ENCODE peak calls at places on chromosomes 4 and X, in seven cellular contexts. One of them, this sample, is unnamed.

GRCh38 chr4:16585053-16585452 is 313.4 kb downstream of the LDB2 start:
- DNase-seq in stimulated activated naive B cell treated with anti-CD40 and anti-IgM and Interleukin-4, amounts not matched to agents 10 μg/mL and 1 μg/mL and 100 μg/mL, for 72 hours: no peak
- DNase-seq in kidney tubule cell: no peak
- DNase-seq in adipocyte: no peak
- DNase-seq in C1 segment of cervical spinal cord: no peak
- DNase-seq in CD4-positive, alpha-beta T cell: no peak
- DNase-seq in activated gamma-delta T cell treated with Interleukin-2 at 50 U/mL for 16 hours: no peak
- DNase-seq in this sample: no peak

GRCh38 chrX:16999275-16999674 is 52.8 kb downstream of the REPS2 start:
- DNase-seq in stimulated activated naive B cell treated with anti-CD40 and anti-IgM and Interleukin-4, amounts not matched to agents 10 μg/mL and 1 μg/mL and 100 μg/mL, for 72 hours: no peak
- DNase-seq in kidney tubule cell: no peak
- DNase-seq in adipocyte: no peak
- DNase-seq in C1 segment of cervical spinal cord: no peak
- DNase-seq in CD4-positive, alpha-beta T cell: no peak
- DNase-seq in activated gamma-delta T cell treated with Interleukin-2 at 50 U/mL for 16 hours: no peak
- DNase-seq in this sample: no peak

GRCh38 chr4:73922766-73923630 is 53.8 kb downstream of the CXCL1 start:
- DNase-seq in stimulated activated naive B cell treated with anti-CD40 and anti-IgM and Interleukin-4, amounts not matched to agents 10 μg/mL and 1 μg/mL and 100 μg/mL, for 72 hours: no peak
- DNase-seq in kidney tubule cell: peak; percentile 50
- DNase-seq in adipocyte: peak; percentile 81
- DNase-seq in C1 segment of cervical spinal cord: no peak
- DNase-seq in CD4-positive, alpha-beta T cell: no peak
- DNase-seq in activated gamma-delta T cell treated with Interleukin-2 at 50 U/mL for 16 hours: no peak
- DNase-seq in this sample: no peak

GRCh38 chr4:163663454-163664225 is 169.2 kb downstream of the TMA16 start:
- DNase-seq in stimulated activated naive B cell treated with anti-CD40 and anti-IgM and Interleukin-4, amounts not matched to agents 10 μg/mL and 1 μg/mL and 100 μg/mL, for 72 hours: no peak
- DNase-seq in kidney tubule cell: no peak
- DNase-seq in adipocyte: no peak
- DNase-seq in C1 segment of cervical spinal cord: no peak
- DNase-seq in CD4-positive, alpha-beta T cell: no peak
- DNase-seq in activated gamma-delta T cell treated with Interleukin-2 at 50 U/mL for 16 hours: no peak
- DNase-seq in this sample: no peak

GRCh38 chr4:166143227-166143626 is 270.2 kb downstream of the TLL1 start:
- DNase-seq in stimulated activated naive B cell treated with anti-CD40 and anti-IgM and Interleukin-4, amounts not matched to agents 10 μg/mL and 1 μg/mL and 100 μg/mL, for 72 hours: no peak
- DNase-seq in kidney tubule cell: no peak
- DNase-seq in adipocyte: no peak
- DNase-seq in C1 segment of cervical spinal cord: no peak
- DNase-seq in CD4-positive, alpha-beta T cell: no peak
- DNase-seq in activated gamma-delta T cell treated with Interleukin-2 at 50 U/mL for 16 hours: no peak
- DNase-seq in this sample: no peak

GRCh38 chr4:2244947-2245786 is 3.2 kb upstream of the HAUS3 start:
- DNase-seq in stimulated activated naive B cell treated with anti-CD40 and anti-IgM and Interleukin-4, amounts not matched to agents 10 μg/mL and 1 μg/mL and 100 μg/mL, for 72 hours: no peak
- DNase-seq in kidney tubule cell: no peak
- DNase-seq in adipocyte: no peak
- DNase-seq in C1 segment of cervical spinal cord: no peak
- DNase-seq in CD4-positive, alpha-beta T cell: no peak
- DNase-seq in activated gamma-delta T cell treated with Interleukin-2 at 50 U/mL for 16 hours: no peak
- DNase-seq in this sample: peak; percentile 50

GRCh38 chr4:120018786-120019185 is 47.9 kb downstream of the MAD2L1 start:
- DNase-seq in stimulated activated naive B cell treated with anti-CD40 and anti-IgM and Interleukin-4, amounts not matched to agents 10 μg/mL and 1 μg/mL and 100 μg/mL, for 72 hours: no peak
- DNase-seq in kidney tubule cell: no peak
- DNase-seq in adipocyte: no peak
- DNase-seq in C1 segment of cervical spinal cord: no peak
- DNase-seq in CD4-positive, alpha-beta T cell: no peak
- DNase-seq in activated gamma-delta T cell treated with Interleukin-2 at 50 U/mL for 16 hours: no peak
- DNase-seq in this sample: no peak

GRCh38 chr4:36208884-36209473 is 35.3 kb downstream of the ARAP2 start:
- DNase-seq in stimulated activated naive B cell treated with anti-CD40 and anti-IgM and Interleukin-4, amounts not matched to agents 10 μg/mL and 1 μg/mL and 100 μg/mL, for 72 hours: no peak
- DNase-seq in kidney tubule cell: no peak
- DNase-seq in adipocyte: no peak
- DNase-seq in C1 segment of cervical spinal cord: no peak
- DNase-seq in CD4-positive, alpha-beta T cell: peak; percentile 22
- DNase-seq in activated gamma-delta T cell treated with Interleukin-2 at 50 U/mL for 16 hours: peak; percentile 51
- DNase-seq in this sample: no peak

GRCh38 chrX:103177561-103177960 is 37.3 kb upstream of the BEX4 start:
- DNase-seq in stimulated activated naive B cell treated with anti-CD40 and anti-IgM and Interleukin-4, amounts not matched to agents 10 μg/mL and 1 μg/mL and 100 μg/mL, for 72 hours: no peak
- DNase-seq in kidney tubule cell: no peak
- DNase-seq in adipocyte: no peak
- DNase-seq in C1 segment of cervical spinal cord: no peak
- DNase-seq in CD4-positive, alpha-beta T cell: no peak
- DNase-seq in activated gamma-delta T cell treated with Interleukin-2 at 50 U/mL for 16 hours: no peak
- DNase-seq in this sample: no peak

GRCh38 chrX:140572724-140573123 is 67.9 kb upstream of the SOX3 start:
- DNase-seq in stimulated activated naive B cell treated with anti-CD40 and anti-IgM and Interleukin-4, amounts not matched to agents 10 μg/mL and 1 μg/mL and 100 μg/mL, for 72 hours: peak; percentile 1
- DNase-seq in kidney tubule cell: peak; percentile 43
- DNase-seq in adipocyte: peak; percentile 24
- DNase-seq in C1 segment of cervical spinal cord: no peak
- DNase-seq in CD4-positive, alpha-beta T cell: no peak
- DNase-seq in activated gamma-delta T cell treated with Interleukin-2 at 50 U/mL for 16 hours: no peak
- DNase-seq in this sample: no peak

GRCh38 chr4:8766610-8767009 is 105.0 kb downstream of the HMX1 start:
- DNase-seq in stimulated activated naive B cell treated with anti-CD40 and anti-IgM and Interleukin-4, amounts not matched to agents 10 μg/mL and 1 μg/mL and 100 μg/mL, for 72 hours: no peak
- DNase-seq in kidney tubule cell: no peak
- DNase-seq in adipocyte: no peak
- DNase-seq in C1 segment of cervical spinal cord: no peak
- DNase-seq in CD4-positive, alpha-beta T cell: no peak
- DNase-seq in activated gamma-delta T cell treated with Interleukin-2 at 50 U/mL for 16 hours: no peak
- DNase-seq in this sample: no peak

GRCh38 chr4:25578431-25578830 is 77.2 kb upstream of the SLC34A2 start:
- DNase-seq in stimulated activated naive B cell treated with anti-CD40 and anti-IgM and Interleukin-4, amounts not matched to agents 10 μg/mL and 1 μg/mL and 100 μg/mL, for 72 hours: no peak
- DNase-seq in kidney tubule cell: no peak
- DNase-seq in adipocyte: no peak
- DNase-seq in C1 segment of cervical spinal cord: peak; percentile 8
- DNase-seq in CD4-positive, alpha-beta T cell: no peak
- DNase-seq in activated gamma-delta T cell treated with Interleukin-2 at 50 U/mL for 16 hours: no peak
- DNase-seq in this sample: no peak

GRCh38 chr4:87985097-87985886 is 9.8 kb downstream of the SPP1 start:
- DNase-seq in stimulated activated naive B cell treated with anti-CD40 and anti-IgM and Interleukin-4, amounts not matched to agents 10 μg/mL and 1 μg/mL and 100 μg/mL, for 72 hours: peak; percentile 24
- DNase-seq in kidney tubule cell: peak; percentile 98
- DNase-seq in adipocyte: peak; percentile 41
- DNase-seq in C1 segment of cervical spinal cord: peak; percentile 52
- DNase-seq in CD4-positive, alpha-beta T cell: no peak
- DNase-seq in activated gamma-delta T cell treated with Interleukin-2 at 50 U/mL for 16 hours: no peak
- DNase-seq in this sample: no peak

GRCh38 chr4:85901500-85901899 is 426.6 kb downstream of the ARHGAP24 start:
- DNase-seq in stimulated activated naive B cell treated with anti-CD40 and anti-IgM and Interleukin-4, amounts not matched to agents 10 μg/mL and 1 μg/mL and 100 μg/mL, for 72 hours: no peak
- DNase-seq in kidney tubule cell: no peak
- DNase-seq in adipocyte: peak; percentile 12
- DNase-seq in C1 segment of cervical spinal cord: no peak
- DNase-seq in CD4-positive, alpha-beta T cell: no peak
- DNase-seq in activated gamma-delta T cell treated with Interleukin-2 at 50 U/mL for 16 hours: no peak
- DNase-seq in this sample: no peak

GRCh38 chr4:38069271-38069760 is 109.1 kb downstream of the PTTG2 start:
- DNase-seq in stimulated activated naive B cell treated with anti-CD40 and anti-IgM and Interleukin-4, amounts not matched to agents 10 μg/mL and 1 μg/mL and 100 μg/mL, for 72 hours: no peak
- DNase-seq in kidney tubule cell: peak; percentile 51
- DNase-seq in adipocyte: no peak
- DNase-seq in C1 segment of cervical spinal cord: no peak
- DNase-seq in CD4-positive, alpha-beta T cell: peak; percentile 22
- DNase-seq in activated gamma-delta T cell treated with Interleukin-2 at 50 U/mL for 16 hours: no peak
- DNase-seq in this sample: no peak

GRCh38 chr4:58192217-58192616 is 1082.0 kb upstream of the IGFBP7 start:
- DNase-seq in stimulated activated naive B cell treated with anti-CD40 and anti-IgM and Interleukin-4, amounts not matched to agents 10 μg/mL and 1 μg/mL and 100 μg/mL, for 72 hours: no peak
- DNase-seq in kidney tubule cell: no peak
- DNase-seq in adipocyte: no peak
- DNase-seq in C1 segment of cervical spinal cord: no peak
- DNase-seq in CD4-positive, alpha-beta T cell: no peak
- DNase-seq in activated gamma-delta T cell treated with Interleukin-2 at 50 U/mL for 16 hours: no peak
- DNase-seq in this sample: no peak

GRCh38 chr4:2486981-2487380 is 18.1 kb downstream of the RNF4 start:
- DNase-seq in stimulated activated naive B cell treated with anti-CD40 and anti-IgM and Interleukin-4, amounts not matched to agents 10 μg/mL and 1 μg/mL and 100 μg/mL, for 72 hours: no peak
- DNase-seq in kidney tubule cell: no peak
- DNase-seq in adipocyte: no peak
- DNase-seq in C1 segment of cervical spinal cord: no peak
- DNase-seq in CD4-positive, alpha-beta T cell: no peak
- DNase-seq in activated gamma-delta T cell treated with Interleukin-2 at 50 U/mL for 16 hours: no peak
- DNase-seq in this sample: no peak

GRCh38 chr4:25687763-25688162 is 32.1 kb downstream of the SLC34A2 start:
- DNase-seq in stimulated activated naive B cell treated with anti-CD40 and anti-IgM and Interleukin-4, amounts not matched to agents 10 μg/mL and 1 μg/mL and 100 μg/mL, for 72 hours: no peak
- DNase-seq in kidney tubule cell: no peak
- DNase-seq in adipocyte: no peak
- DNase-seq in C1 segment of cervical spinal cord: no peak
- DNase-seq in CD4-positive, alpha-beta T cell: no peak
- DNase-seq in activated gamma-delta T cell treated with Interleukin-2 at 50 U/mL for 16 hours: no peak
- DNase-seq in this sample: no peak

GRCh38 chr4:150462743-150463142 is 119.2 kb upstream of the MAB21L2 start:
- DNase-seq in stimulated activated naive B cell treated with anti-CD40 and anti-IgM and Interleukin-4, amounts not matched to agents 10 μg/mL and 1 μg/mL and 100 μg/mL, for 72 hours: no peak
- DNase-seq in kidney tubule cell: no peak
- DNase-seq in adipocyte: peak; percentile 55
- DNase-seq in C1 segment of cervical spinal cord: no peak
- DNase-seq in CD4-positive, alpha-beta T cell: no peak
- DNase-seq in activated gamma-delta T cell treated with Interleukin-2 at 50 U/mL for 16 hours: no peak
- DNase-seq in this sample: no peak

GRCh38 chr4:3285558-3286334 is 7.1 kb upstream of the RGS12 start:
- DNase-seq in stimulated activated naive B cell treated with anti-CD40 and anti-IgM and Interleukin-4, amounts not matched to agents 10 μg/mL and 1 μg/mL and 100 μg/mL, for 72 hours: no peak
- DNase-seq in kidney tubule cell: no peak
- DNase-seq in adipocyte: peak; percentile 87
- DNase-seq in C1 segment of cervical spinal cord: no peak
- DNase-seq in CD4-positive, alpha-beta T cell: no peak
- DNase-seq in activated gamma-delta T cell treated with Interleukin-2 at 50 U/mL for 16 hours: no peak
- DNase-seq in this sample: peak; percentile 72

GRCh38 chr4:7581477-7581876 is 146.7 kb upstream of the PSAPL1 start:
- DNase-seq in stimulated activated naive B cell treated with anti-CD40 and anti-IgM and Interleukin-4, amounts not matched to agents 10 μg/mL and 1 μg/mL and 100 μg/mL, for 72 hours: no peak
- DNase-seq in kidney tubule cell: no peak
- DNase-seq in adipocyte: peak; percentile 17
- DNase-seq in C1 segment of cervical spinal cord: no peak
- DNase-seq in CD4-positive, alpha-beta T cell: no peak
- DNase-seq in activated gamma-delta T cell treated with Interleukin-2 at 50 U/mL for 16 hours: no peak
- DNase-seq in this sample: no peak